ENCODE peak calls at places on chromosomes 1 and 21, in nine cellular contexts. T is AG10803, V is PC-9, O is IMR-90, F is fibroblast of the aortic adventitia, B is GM23338, H is right atrium auricular region, X is NB4, I is astrocyte of the spinal cord. S is an unnamed sample.

GRCh38 chr1:228898582-228898992 is 163.3 kb downstream of the RHOU start:
- DNase-seq in T (no peak), V (no peak), H (no peak), I (no peak), B (no peak), F (no peak), O (no peak), X (peak; percentile 92), S (no peak)

GRCh38 chr21:42121792-42122191 is 50.7 kb downstream of the UMODL1 start:
- DNase-seq in O (no peak), I (no peak), T (no peak), V (no peak), X (no peak), F (no peak), B (no peak), H (no peak), S (no peak)

GRCh38 chr1:6003568-6004411 is 11.6 kb upstream of the NPHP4 start:
- DNase-seq in T (no peak), F (no peak), B (no peak), O (no peak), I (no peak), H (no peak), X (no peak), V (no peak), S (no peak)

GRCh38 chr21:18832950-18833349 is 429.4 kb upstream of the TMPRSS15 start:
- DNase-seq in F (peak; percentile 24), I (peak; percentile 80), B (no peak), X (no peak), T (no peak), V (peak; percentile 62), O (no peak), H (no peak), S (peak; percentile 33)

GRCh38 chr1:201883786-201884185 is 4.9 kb upstream of the SHISA4 start:
- DNase-seq in X (peak; percentile 67), T (peak; percentile 70), V (peak; percentile 67), H (no peak), O (peak; percentile 43), I (peak; percentile 57), B (no peak), F (peak; percentile 67), S (peak; percentile 70)

GRCh38 chr1:167221126-167221803 is 579 bp downstream of the POU2F1 start:
- DNase-seq in H (no peak), O (no peak), X (no peak), I (no peak), T (no peak), V (no peak), F (no peak), B (peak; percentile 72), S (peak; percentile 10)

GRCh38 chr1:87194271-87194774 is 134.4 kb upstream of the LMO4 start:
- DNase-seq in O (no peak), B (no peak), F (no peak), I (no peak), V (no peak), X (no peak), H (no peak), T (no peak), S (no peak)

GRCh38 chr1:111747282-111747734 is 8.1 kb upstream of the INKA2 start:
- DNase-seq in X (peak; percentile 87), V (peak; percentile 75), H (peak; percentile 68), F (peak; percentile 79), T (peak; percentile 70), O (peak; percentile 77), B (peak; percentile 97), I (peak; percentile 61), S (peak; percentile 91)

GRCh38 chr1:76759950-76760349 is 107.3 kb upstream of the ST6GALNAC5 start:
- DNase-seq in H (no peak), F (no peak), O (peak; percentile 3), T (peak; percentile 40), I (peak; percentile 5), B (no peak), V (no peak), X (peak; percentile 23), S (peak; percentile 16)

GRCh38 chr1:58206749-58207148 is 339.8 kb downstream of the OMA1 start:
- DNase-seq in B (no peak), H (no peak), T (no peak), I (no peak), F (no peak), X (no peak), V (no peak), O (no peak), S (no peak)

GRCh38 chr1:211326140-211326527 is 499 bp upstream of the TRAF5 start:
- DNase-seq in I (no peak), V (no peak), T (no peak), X (no peak), F (no peak), B (no peak), H (no peak), O (no peak), S (no peak)

GRCh38 chr21:26449161-26449560 is 123.9 kb downstream of the CYYR1 start:
- DNase-seq in T (peak; percentile 88), F (peak; percentile 87), O (peak; percentile 43), B (no peak), H (no peak), I (peak; percentile 42), V (no peak), X (no peak), S (peak; percentile 84)

GRCh38 chr1:23664837-23665795 is 26.5 kb upstream of the RPL11 start:
- DNase-seq in H (no peak), B (peak; percentile 70), X (peak; percentile 51), T (peak; percentile 32), V (no peak), F (peak; percentile 56), O (no peak), I (peak; percentile 17), S (peak; percentile 60)

GRCh38 chr1:207831517-207832327 is 79.2 kb downstream of the CD34 start:
- DNase-seq in F (no peak), V (no peak), O (peak; percentile 75), B (no peak), I (no peak), H (no peak), X (no peak), T (no peak), S (no peak)

GRCh38 chr1:53295746-53296722 is 31.8 kb downstream of the LRP8 start:
- DNase-seq in T (no peak), X (no peak), O (no peak), I (no peak), H (no peak), F (peak; percentile 9), V (no peak), B (no peak), S (peak; percentile 8)

GRCh38 chr1:54696262-54696661 is 19.4 kb upstream of the TTC4 start:
- DNase-seq in X (no peak), T (no peak), I (no peak), F (no peak), B (no peak), V (no peak), H (no peak), O (no peak), S (no peak)

GRCh38 chr21:17387030-17387617 is 125.7 kb upstream of the CXADR start:
- DNase-seq in X (peak; percentile 56), I (peak; percentile 76), O (peak; percentile 59), V (peak; percentile 47), H (no peak), T (peak; percentile 53), F (peak; percentile 80), B (peak; percentile 89), S (peak; percentile 78)

GRCh38 chr1:53729536-53730485 is 9.2 kb downstream of the GLIS1 start:
- DNase-seq in H (no peak), B (no peak), F (no peak), V (no peak), T (peak; percentile 23), O (no peak), I (peak; percentile 18), X (no peak), S (no peak)

DNA sequence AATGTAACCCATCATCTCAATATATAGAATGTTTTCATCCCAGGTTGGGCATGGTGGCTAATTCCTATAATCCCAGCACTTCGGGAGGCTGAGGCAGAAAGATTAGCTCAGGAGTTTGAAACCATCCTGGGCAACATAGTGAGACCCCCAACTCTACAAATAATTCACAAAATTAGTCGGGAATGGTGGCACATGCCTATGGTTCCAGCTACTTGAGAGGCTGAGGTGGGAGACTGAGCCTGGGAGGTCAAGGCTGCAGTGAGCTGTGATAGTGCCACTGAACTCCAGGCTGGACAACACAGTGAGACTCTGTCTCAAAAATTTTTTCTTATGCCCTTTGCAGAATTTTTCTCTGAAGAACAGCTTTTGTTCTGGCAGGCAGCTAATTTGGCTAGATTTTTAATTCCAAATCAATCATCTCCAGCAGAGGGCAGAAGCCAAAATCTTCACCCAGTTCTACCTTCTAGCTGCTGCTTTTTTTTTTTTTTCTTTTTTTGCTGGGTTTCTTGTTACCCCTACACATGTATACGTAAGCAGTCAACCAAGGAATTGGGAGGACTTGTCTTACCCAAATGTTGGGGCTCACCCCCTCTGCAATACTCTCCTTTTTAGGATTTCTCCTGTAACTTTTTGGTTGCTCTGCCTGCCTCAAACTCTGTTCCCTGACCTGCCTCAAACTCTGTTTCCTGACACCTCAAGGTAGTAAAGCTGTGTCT is 2.7 kb upstream of the RAD54L start:
- DNase-seq in X (peak; percentile 52), T (peak; percentile 34), O (peak; percentile 5), V (no peak), F (peak; percentile 27), B (peak; percentile 58), I (no peak), H (no peak), S (peak; percentile 56)
- TF ChIP-seq CTCF in X (peak; percentile 35), T (peak; percentile 50), O (peak; percentile 42), V (peak; percentile 65), F (peak; percentile 37), B (peak; percentile 38), I (peak; percentile 29), H (no peak), S (peak; percentile 38)

GRCh38 chr1:203321273-203322052 is 16.1 kb downstream of the BTG2 start:
- DNase-seq in I (no peak), V (no peak), T (no peak), O (no peak), B (no peak), H (no peak), X (no peak), F (no peak), S (no peak)
- H3K4me3 ChIP-seq in I (no peak overlapping the region), V (no peak overlapping the region), T (no peak overlapping the region), O (no peak overlapping the region), B (no peak overlapping the region), H (no peak overlapping the region), X (no peak overlapping the region), F (no peak overlapping the region), S (no peak overlapping the region)

DNA sequence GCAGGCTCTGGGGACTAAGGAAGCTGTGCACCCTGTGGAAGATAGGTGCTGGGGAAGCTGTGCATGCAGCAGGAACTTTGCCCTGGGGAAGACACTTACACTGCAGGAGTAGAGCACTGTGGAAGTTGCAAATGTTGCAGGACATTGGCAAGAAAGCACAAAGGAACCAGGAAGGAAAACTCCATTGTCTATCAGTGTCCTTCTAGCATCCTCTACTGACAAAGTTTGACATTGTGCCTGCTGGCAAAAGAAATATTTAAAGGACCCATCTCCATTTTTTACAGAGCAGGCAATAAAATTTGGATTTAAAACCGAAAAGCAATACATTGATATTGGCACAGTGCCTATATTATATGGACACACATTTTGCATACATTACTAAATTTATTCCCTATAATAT is 394.1 kb downstream of the PBX1 start:
- DNase-seq in T (no peak), B (no peak), I (no peak), X (no peak), O (no peak), V (no peak), H (no peak), F (no peak), S (no peak)
- TF ChIP-seq CTCF in T (no peak), B (peak; percentile 55), I (no peak), X (no peak), O (peak; percentile 1), V (no peak), H (no peak), F (peak; percentile 10), S (no peak)

GRCh38 chr1:225700889-225701465 is 48.1 kb upstream of the ENAH start:
- DNase-seq in V (no peak), I (peak; percentile 56), H (no peak), F (peak; percentile 37), X (no peak), B (no peak), O (peak; percentile 41), T (peak; percentile 39), S (no peak)
- H3K4me3 ChIP-seq in V (peak overlapping the region; percentile 13), I (peak overlapping the region; percentile 2), H (no peak overlapping the region), F (no peak overlapping the region), X (no peak overlapping the region), B (no peak overlapping the region), O (no peak overlapping the region), T (peak overlapping the region; percentile 16), S (no peak overlapping the region)